ENCODE peak calls at places on chromosomes 4 and X, in nine cellular contexts. R, D, E, N, Z, F, B, A and W are unnamed samples.

GRCh38 chr4:14178421-14178820 is 550.9 kb upstream of the BOD1L1 start:
- DNase-seq in R (no peak), D (no peak), E (no peak), N (peak; percentile 68), Z (no peak), F (no peak), B (peak; percentile 38), A (peak; percentile 57), W (peak; percentile 76)

GRCh38 chrX:104420907-104421306 is 145.1 kb upstream of the IL1RAPL2 start:
- DNase-seq in R (no peak), D (no peak), E (no peak), N (peak; percentile 77), Z (no peak), F (no peak), B (no peak), A (no peak), W (no peak)

GRCh38 chr4:6619466-6620255 is 20.8 kb upstream of the MRFAP1 start:
- DNase-seq in R (no peak), D (no peak), E (no peak), N (no peak), Z (no peak), F (no peak), B (no peak), A (no peak), W (no peak)

GRCh38 chrX:15524417-15524816 is 23.8 kb downstream of the BMX start:
- DNase-seq in R (peak; percentile 3), D (no peak), E (no peak), N (peak; percentile 48), Z (no peak), F (no peak), B (peak; percentile 78), A (peak; percentile 12), W (peak; percentile 8)

GRCh38 chr4:180674629-180675367 is 1568.4 kb upstream of the TENM3 start:
- DNase-seq in R (no peak), D (no peak), E (no peak), N (no peak), Z (no peak), F (no peak), B (no peak), A (no peak), W (no peak)

GRCh38 chrX:71543316-71543715 is 10.4 kb downstream of the OGT start:
- DNase-seq in R (peak; percentile 66), D (no peak), E (no peak), N (peak; percentile 95), Z (no peak), F (no peak), B (peak; percentile 86), A (peak; percentile 83), W (peak; percentile 96)

GRCh38 chr4:158581161-158581560 is 59.5 kb downstream of the RXFP1 start:
- DNase-seq in R (no peak), D (no peak), E (no peak), N (no peak), Z (no peak), F (no peak), B (peak; percentile 19), A (peak; percentile 41), W (peak; percentile 70)

GRCh38 chr4:20022471-20022870 is 229.2 kb upstream of the SLIT2 start:
- DNase-seq in R (no peak), D (no peak), E (no peak), N (no peak), Z (no peak), F (no peak), B (no peak), A (no peak), W (no peak)

GRCh38 chr4:183469327-183469726 is 24.9 kb downstream of the CDKN2AIP start:
- DNase-seq in R (no peak), D (no peak), E (no peak), N (peak; percentile 40), Z (no peak), F (no peak), B (no peak), A (no peak), W (no peak)

GRCh38 chr4:152189451-152190179 is 346.3 kb downstream of the FBXW7 start:
- DNase-seq in R (no peak), D (no peak), E (no peak), N (no peak), Z (no peak), F (no peak), B (no peak), A (no peak), W (no peak)

GRCh38 chr4:73721419-73721818 is 18.9 kb upstream of the CXCL8 start:
- DNase-seq in R (no peak), D (no peak), E (no peak), N (peak; percentile 65), Z (no peak), F (no peak), B (peak; percentile 78), A (peak; percentile 77), W (peak; percentile 85)

GRCh38 chr4:137274404-137274803 is 257.9 kb downstream of the PCDH18 start:
- DNase-seq in R (no peak), D (no peak), E (no peak), N (no peak), Z (no peak), F (no peak), B (peak; percentile 52), A (peak; percentile 38), W (no peak)

GRCh38 chr4:47209833-47210232 is 178.5 kb downstream of the GABRB1 start:
- DNase-seq in R (peak; percentile 41), D (no peak), E (no peak), N (peak; percentile 14), Z (no peak), F (no peak), B (peak; percentile 94), A (peak; percentile 90), W (peak; percentile 69)

GRCh38 chr4:84917869-84918600 is 48.5 kb downstream of the WDFY3 start:
- DNase-seq in R (no peak), D (no peak), E (no peak), N (no peak), Z (no peak), F (no peak), B (peak; percentile 11), A (no peak), W (no peak)

GRCh38 chrX:12138366-12139313 is at the start of gene FRMPD4:
- DNase-seq in R (no peak), D (no peak), E (no peak), N (peak; percentile 25), Z (no peak), F (no peak), B (peak; percentile 1), A (peak; percentile 24), W (no peak)
- TF ChIP-seq CTCF in R (peak; percentile 10), D (no peak), E (no peak), N (peak; percentile 32), Z (no peak), F (peak; percentile 36), B (no peak), A (peak; percentile 34), W (peak; percentile 29)

DNA sequence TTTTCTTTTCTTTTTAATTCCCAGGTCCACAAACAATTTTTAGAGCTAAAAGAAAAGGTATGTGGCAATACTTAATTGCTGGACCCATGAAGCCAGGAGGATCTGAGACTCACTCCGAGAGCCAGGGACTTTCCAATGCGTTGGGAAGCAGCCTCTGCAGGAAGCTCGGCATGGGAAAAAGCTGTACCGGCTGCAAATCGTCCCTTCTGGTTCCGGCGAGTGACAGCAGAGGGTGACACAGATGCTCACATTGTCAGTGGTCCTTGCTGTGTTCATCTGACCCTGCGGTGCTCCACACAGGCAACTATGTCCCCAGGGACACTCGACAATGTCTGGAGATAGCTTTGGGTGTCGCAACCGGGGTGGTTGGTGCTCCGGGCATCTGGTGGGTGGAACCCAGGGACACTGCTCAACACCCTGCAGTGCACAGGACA is 164.0 kb downstream of the PRKX start:
- DNase-seq in R (no peak), D (no peak), E (no peak), N (peak; percentile 8), Z (no peak), F (peak; percentile 13), B (no peak), A (peak; percentile 48), W (peak; percentile 10)
- H3K4me3 ChIP-seq in R (peak overlapping the region; percentile 32), D (no peak overlapping the region), E (peak overlapping the region; percentile 30), N (peak overlapping the region; percentile 46), Z (no peak overlapping the region), F (peak overlapping the region; percentile 45), B (no peak overlapping the region), A (peak overlapping the region; percentile 13), W (no peak overlapping the region)

DNA sequence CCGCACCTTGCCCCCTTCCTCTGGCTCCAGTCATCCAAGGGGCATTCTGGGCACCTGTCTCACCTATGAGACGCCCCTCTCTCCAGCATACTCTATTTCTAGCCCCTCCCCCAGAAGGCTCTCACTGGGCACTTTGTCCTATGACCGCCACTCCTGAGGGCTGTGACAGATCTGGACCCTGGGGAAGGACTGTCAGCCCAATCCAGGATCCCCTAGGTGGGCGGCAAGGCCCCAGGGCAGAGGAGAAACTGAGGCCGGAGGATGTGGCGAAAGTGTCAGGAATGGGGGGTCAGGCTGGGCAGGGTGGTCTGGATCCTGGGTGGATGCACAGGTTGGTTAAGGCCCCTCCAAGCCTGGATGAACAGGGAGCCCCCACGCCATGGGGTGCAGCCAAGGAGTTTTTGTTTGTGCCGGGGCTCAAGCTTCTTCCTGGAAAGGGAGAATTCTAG is 16.2 kb upstream of the NAT8L start:
- DNase-seq in R (no peak), D (peak; percentile 39), E (peak; percentile 67), N (no peak), Z (no peak), F (no peak), B (no peak), A (no peak), W (no peak)
- H3K27me3 ChIP-seq in R (peaks cover 7% of the 10 kb centered on the region), D (peaks cover 98% of the 10 kb centered on the region), E (peaks cover 81% of the 10 kb centered on the region), N (no peaks in the 10 kb centered on the region), Z (peaks cover 24% of the 10 kb centered on the region), F (peaks cover 90% of the 10 kb centered on the region), B (peaks cover 7% of the 10 kb centered on the region), A (peaks cover 21% of the 10 kb centered on the region), W (peaks cover 8% of the 10 kb centered on the region)

DNA sequence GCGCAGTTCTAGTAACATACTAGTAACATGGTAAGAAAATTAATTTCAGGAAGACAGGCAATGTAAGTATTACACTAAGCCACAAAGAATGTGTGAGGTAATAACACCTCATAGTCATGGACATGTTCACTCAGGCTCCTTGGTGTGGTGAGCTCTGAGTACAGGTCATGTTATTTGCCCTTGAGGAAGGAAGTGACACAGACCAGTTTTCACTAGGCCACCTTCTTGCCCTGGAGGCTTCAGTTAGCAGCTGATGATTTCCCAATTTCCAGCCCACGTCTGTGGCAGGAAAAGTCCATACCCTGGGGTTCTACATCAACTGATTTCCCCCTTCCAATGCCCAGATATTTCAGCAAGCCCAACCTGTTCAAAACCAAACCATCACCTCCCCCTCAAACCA is 6.7 kb downstream of the APOO start:
- DNase-seq in R (no peak), D (no peak), E (no peak), N (peak; percentile 87), Z (no peak), F (no peak), B (peak; percentile 87), A (peak; percentile 84), W (peak; percentile 96)
- TF ChIP-seq CTCF in R (no peak), D (no peak), E (no peak), N (no peak), Z (no peak), F (no peak), B (no peak), A (no peak), W (no peak)

GRCh38 chrX:134546187-134546586 is 86.2 kb downstream of the HPRT1 start:
- DNase-seq in R (no peak), D (no peak), E (no peak), N (no peak), Z (peak; percentile 42), F (no peak), B (no peak), A (no peak), W (no peak)
- H3K4me3 ChIP-seq in R (peak overlapping the region; percentile 9), D (no peak overlapping the region), E (no peak overlapping the region), N (no peak overlapping the region), Z (no peak overlapping the region), F (no peak overlapping the region), B (peak overlapping the region; percentile 66), A (no peak overlapping the region), W (no peak overlapping the region)